ENCODE peak calls at places on chromosomes 1 and 21, in four cellular contexts. J is ovary, R is brain microvascular endothelial cell, G is DND-41. S is an unnamed sample.

GRCh38 chr1:186682721-186683120 is 2.5 kb upstream of the PTGS2 start:
- DNase-seq in G (no peak), J (no peak), R (no peak), S (no peak)

GRCh38 chr1:209674957-209675566 is at the start of gene G0S2:
- DNase-seq in J (peak; percentile 76), G (no peak), R (no peak), S (no peak)

GRCh38 chr21:46634966-46635323 is 529 bp upstream of the PRMT2 start:
- DNase-seq in J (peak; percentile 86), R (peak; percentile 81), G (peak; percentile 79), S (no peak)

GRCh38 chr1:27868932-27869718 is 3.2 kb upstream of the THEMIS2 start:
- DNase-seq in J (no peak), R (no peak), G (peak; percentile 84), S (peak; percentile 45)

GRCh38 chr21:45590246-45590725 is 48.0 kb upstream of the SLC19A1 start:
- DNase-seq in J (peak; percentile 76), G (no peak), R (no peak), S (peak; percentile 61)

GRCh38 chr1:203381151-203381751 is 30.3 kb upstream of the FMOD start:
- DNase-seq in R (no peak), J (peak; percentile 25), G (no peak), S (no peak)

GRCh38 chr21:27648560-27648959 is 681.7 kb upstream of the ADAMTS5 start:
- DNase-seq in J (no peak), R (peak; percentile 97), G (no peak), S (no peak)

GRCh38 chr1:232174306-232174705 is 455.6 kb downstream of the SIPA1L2 start:
- DNase-seq in R (no peak), J (no peak), G (no peak), S (no peak)

GRCh38 chr1:228314658-228315483 is 91.8 kb downstream of the TRIM11 start:
- DNase-seq in R (no peak), G (no peak), J (peak; percentile 13), S (no peak)

GRCh38 chr1:204095248-204095640 is 22.3 kb downstream of the SOX13 start:
- DNase-seq in G (no peak), J (no peak), R (no peak), S (no peak)

GRCh38 chr1:190452272-190452848 is 25.3 kb downstream of the BRINP3 start:
- DNase-seq in G (no peak), R (no peak), J (no peak), S (no peak)

GRCh38 chr1:202815120-202815519 is 4.4 kb downstream of the PCAT6 start:
- DNase-seq in J (no peak), G (no peak), R (no peak), S (no peak)

GRCh38 chr1:167182571-167183320 is 37.9 kb upstream of the POU2F1 start:
- DNase-seq in J (no peak), G (no peak), R (no peak), S (no peak)

GRCh38 chr1:54125671-54126070 is 27.1 kb downstream of the CDCP2 start:
- DNase-seq in G (no peak), J (no peak), R (no peak), S (no peak)

GRCh38 chr1:67314696-67315095 is 7.0 kb downstream of the IL12RB2 start:
- DNase-seq in R (no peak), J (no peak), G (no peak), S (no peak)

GRCh38 chr21:27021801-27022200 is 54.9 kb upstream of the ADAMTS5 start:
- DNase-seq in R (no peak), G (no peak), J (no peak), S (no peak)

GRCh38 chr1:232630047-232630893 is at the start of gene SIPA1L2:
- DNase-seq in R (peak; percentile 71), J (peak; percentile 95), G (peak; percentile 92), S (peak; percentile 82)

GRCh38 chr1:43239484-43239883 is 30.3 kb upstream of the TMEM125 start:
- DNase-seq in J (no peak), G (no peak), R (no peak), S (no peak)

GRCh38 chr1:2108213-2108876 is 58.1 kb downstream of the PRKCZ start:
- DNase-seq in J (no peak), R (peak; percentile 58), G (peak; percentile 12), S (no peak)

GRCh38 chr1:30764396-30764795 is 6.8 kb upstream of the LAPTM5 start:
- DNase-seq in R (no peak), G (no peak), J (no peak), S (no peak)

GRCh38 chr1:20059847-20060246 is 10.1 kb upstream of the PLA2G5 start:
- DNase-seq in G (no peak), R (no peak), J (no peak), S (no peak)

GRCh38 chr1:68291763-68292384 is 59.6 kb upstream of the WLS start:
- DNase-seq in R (peak; percentile 61), G (no peak), J (no peak), S (no peak)

GRCh38 chr1:53619811-53620619 is 118.9 kb downstream of the GLIS1 start:
- DNase-seq in J (no peak), G (no peak), R (no peak), S (no peak)

GRCh38 chr1:41394918-41395598 is 33.8 kb downstream of the FOXO6 start:
- DNase-seq in J (no peak), G (peak; percentile 48), R (no peak), S (no peak)

GRCh38 chr1:216310776-216311175 is 112.5 kb downstream of the USH2A start:
- DNase-seq in R (peak; percentile 58), G (no peak), J (no peak), S (no peak)

GRCh38 chr1:21320410-21321107 is 30.3 kb upstream of the ECE1 start:
- DNase-seq in J (no peak), G (no peak), R (no peak), S (no peak)

GRCh38 chr1:107750364-107750959 is 214.5 kb downstream of the VAV3 start:
- DNase-seq in G (peak; percentile 60), R (peak; percentile 61), J (peak; percentile 18), S (no peak)

GRCh38 chr1:233102381-233102780 is 152.0 kb downstream of the NTPCR start:
- DNase-seq in J (no peak), G (no peak), R (no peak), S (no peak)

GRCh38 chr1:184698001-184698400 is 56.7 kb downstream of the EDEM3 start:
- DNase-seq in G (no peak), J (no peak), R (no peak), S (no peak)

GRCh38 chr1:182207300-182207699 is 145.8 kb upstream of the ZNF648 start:
- DNase-seq in R (no peak), G (no peak), J (peak; percentile 47), S (no peak)

GRCh38 chr1:78619803-78620579 is at the start of gene IFI44L:
- DNase-seq in J (peak; percentile 56), R (peak; percentile 67), G (peak; percentile 84), S (peak; percentile 63)

GRCh38 chr1:204830671-204831585 is 39.7 kb upstream of the NFASC start:
- DNase-seq in R (no peak), J (no peak), G (no peak), S (no peak)

GRCh38 chr1:42904437-42904836 is 54.2 kb downstream of the SLC2A1 start:
- DNase-seq in J (no peak), R (no peak), G (no peak), S (no peak)

GRCh38 chr1:227769047-227769446 is 33.8 kb downstream of the SNAP47 start:
- DNase-seq in R (no peak), G (no peak), J (no peak), S (no peak)

GRCh38 chr1:232995189-232995588 is 44.8 kb downstream of the NTPCR start:
- DNase-seq in G (no peak), J (no peak), R (no peak), S (no peak)

GRCh38 chr1:67736750-67737149 is 51.7 kb downstream of the GADD45A start:
- DNase-seq in R (no peak), J (no peak), G (no peak), S (no peak)

GRCh38 chr1:232968965-232969364 is 18.6 kb downstream of the NTPCR start:
- DNase-seq in R (no peak), J (no peak), G (peak; percentile 35), S (no peak)

GRCh38 chr1:46202975-46203737 is at the start of gene LURAP1:
- DNase-seq in J (peak; percentile 61), G (peak; percentile 58), R (peak; percentile 34), S (no peak)
- H3K4me3 ChIP-seq in J (peak within 1 kb of the TSS; percentile 93), G (peak within 1 kb of the TSS; percentile 58), R (peak within 1 kb of the TSS; percentile 79), S (peak within 1 kb of the TSS; percentile 65)

GRCh38 chr1:15099441-15100137 is 54.0 kb upstream of the TMEM51 start:
- DNase-seq in G (no peak), J (no peak), R (no peak), S (no peak)
- H3K27ac ChIP-seq in G (no peak overlapping the region), J (no peak overlapping the region), R (no peak overlapping the region), S (no peak overlapping the region)

GRCh38 chr1:207499573-207499972 is 3.6 kb downstream of the CR1 start:
- DNase-seq in J (peak; percentile 59), G (peak; percentile 77), R (peak; percentile 78), S (peak; percentile 43)
- H3K27me3 ChIP-seq in J (no peaks in the 10 kb centered on the region), G (peaks cover 38% of the 10 kb centered on the region), R (peaks cover 51% of the 10 kb centered on the region), S (peaks cover 12% of the 10 kb centered on the region)

GRCh38 chr1:31775170-31775569 is 11.0 kb upstream of the ADGRB2 start:
- DNase-seq in R (no peak), G (no peak), J (no peak), S (no peak)

GRCh38 chr1:31769720-31770390 is 5.7 kb upstream of the ADGRB2 start:
- DNase-seq in R (no peak), G (no peak), J (no peak), S (no peak)

GRCh38 chr1:31773861-31774260 is 9.7 kb upstream of the ADGRB2 start:
- DNase-seq in G (no peak), J (no peak), R (no peak), S (no peak)

GRCh38 chr1:31771891-31772668 is 7.9 kb upstream of the ADGRB2 start:
- DNase-seq in G (no peak), R (no peak), J (no peak), S (no peak)

DNA sequence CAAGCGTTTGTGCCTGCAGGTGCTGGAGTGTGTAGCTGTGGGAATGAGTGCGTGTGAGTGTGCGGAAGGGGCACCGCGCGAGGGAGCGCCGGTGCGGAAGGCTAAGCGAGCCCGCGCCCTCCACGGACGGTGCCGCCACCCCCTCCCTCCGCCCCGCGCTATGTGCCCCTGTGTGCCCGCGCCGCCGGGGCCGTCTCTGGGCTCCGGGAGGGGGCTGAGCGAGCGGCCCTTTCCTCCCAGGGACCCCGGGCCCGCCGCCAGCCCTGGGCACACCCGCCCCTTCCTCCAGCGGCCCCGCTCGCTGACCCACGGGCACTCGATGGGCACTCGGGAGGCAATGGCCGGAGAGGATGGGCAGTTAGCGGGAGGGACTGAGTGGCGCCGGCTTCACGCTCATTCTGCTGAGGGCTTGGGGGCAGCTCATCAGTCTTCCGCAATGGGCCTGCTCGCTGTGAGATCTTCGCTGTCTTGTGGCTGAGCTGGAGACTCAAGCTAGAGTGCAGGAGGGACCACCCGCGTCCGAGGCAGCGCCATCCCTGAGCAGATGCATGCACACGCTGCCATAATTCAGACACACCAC is 8.6 kb upstream of the ADGRB2 start:
- DNase-seq in G (no peak), J (no peak), R (no peak), S (no peak)
- H3K4me3 ChIP-seq in G (no peak overlapping the region), J (no peak overlapping the region), R (no peak overlapping the region), S (peak overlapping the region; percentile 64)